ENCODE peak calls at places on chromosome 9, in seven cellular contexts. H is GM10248, W is pancreas, L is lower lobe of right lung, S is gastrocnemius medialis, P is transverse colon, M is uterus. X is an unnamed sample.

GRCh38 chr9:121230231-121230630 is 28.6 kb upstream of the RAB14 start:
- DNase-seq in H (no peak), W (no peak), L (no peak), S (no peak), P (no peak), M (no peak), X (no peak)

GRCh38 chr9:129363216-129363873 is 185.3 kb upstream of the IER5L start:
- DNase-seq in H (no peak), W (peak), L (no peak), S (no peak), P (no peak), M (no peak), X (no peak)

GRCh38 chr9:131046093-131046380 is 37.1 kb downstream of the LAMC3 start:
- DNase-seq in H (no peak), W (no peak), L (no peak), S (no peak), P (no peak), M (no peak), X (no peak)

GRCh38 chr9:34452568-34452967 is 5.8 kb downstream of the FAM219A start:
- DNase-seq in H (no peak), W (no peak), L (no peak), S (no peak), P (no peak), M (no peak), X (no peak)

GRCh38 chr9:3401556-3401955 is 124.2 kb downstream of the RFX3 start:
- DNase-seq in H (no peak), W (no peak), L (no peak), S (no peak), P (no peak), M (no peak), X (no peak)

GRCh38 chr9:135929656-135930445 is 22.5 kb upstream of the CAMSAP1 start:
- DNase-seq in H (no peak), W (no peak), L (no peak), S (no peak), P (no peak), M (no peak), X (no peak)

GRCh38 chr9:127608104-127608966 is 3.7 kb upstream of the STXBP1 start:
- DNase-seq in H (peak), W (peak), L (peak), S (peak), P (peak), M (peak), X (peak)

GRCh38 chr9:76451234-76451633 is 7.7 kb upstream of the GCNT1 start:
- DNase-seq in H (no peak), W (no peak), L (no peak), S (no peak), P (no peak), M (no peak), X (no peak)

GRCh38 chr9:13141629-13142028 is 137.9 kb downstream of the MPDZ start:
- DNase-seq in H (no peak), W (no peak), L (no peak), S (no peak), P (no peak), M (no peak), X (no peak)

GRCh38 chr9:128669786-128670185 is 13.1 kb upstream of the DYNC2I2 start:
- DNase-seq in H (no peak), W (no peak), L (no peak), S (no peak), P (no peak), M (no peak), X (no peak)

GRCh38 chr9:37801287-37801850 is 772 bp downstream of the DCAF10 start:
- DNase-seq in H (peak), W (no peak), L (peak), S (no peak), P (peak), M (peak), X (peak)

GRCh38 chr9:126023962-126024361 is 276.8 kb downstream of the PBX3 start:
- DNase-seq in H (no peak), W (no peak), L (no peak), S (no peak), P (no peak), M (no peak), X (no peak)

GRCh38 chr9:35645736-35646582 is 4.8 kb downstream of the SIT1 start:
- DNase-seq in H (peak), W (no peak), L (peak), S (no peak), P (peak), M (peak), X (no peak)

GRCh38 chr9:135336722-135337490 is 142.7 kb upstream of the PPP1R26 start:
- DNase-seq in H (no peak), W (no peak), L (peak), S (no peak), P (no peak), M (no peak), X (no peak)

DNA sequence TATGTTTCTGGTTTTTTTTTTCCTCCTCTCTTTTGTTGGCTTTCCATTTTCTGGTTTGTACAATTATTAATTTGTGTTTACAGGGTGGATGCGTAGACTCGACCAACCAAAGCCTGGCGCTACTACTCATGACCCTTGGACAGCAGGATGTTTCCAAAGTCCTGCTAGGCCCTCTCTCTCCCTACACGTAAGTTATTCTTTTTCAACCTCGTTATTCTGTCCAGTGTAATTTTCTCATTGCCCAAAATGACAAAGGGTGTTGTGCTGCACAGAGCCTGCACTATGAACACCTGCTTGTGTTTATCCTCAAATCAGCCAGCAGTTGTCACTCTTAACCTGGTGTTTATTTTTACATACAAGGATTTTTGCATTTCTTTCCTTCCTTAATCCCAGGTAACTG is 56.6 kb downstream of the RCL1 start:
- DNase-seq in H (no peak), W (no peak), L (no peak), S (no peak), P (no peak), M (no peak), X (no peak)
- TF ChIP-seq CTCF in H (peak), W (no peak), L (no peak), S (no peak), P (peak), M (no peak), X (no peak)

DNA sequence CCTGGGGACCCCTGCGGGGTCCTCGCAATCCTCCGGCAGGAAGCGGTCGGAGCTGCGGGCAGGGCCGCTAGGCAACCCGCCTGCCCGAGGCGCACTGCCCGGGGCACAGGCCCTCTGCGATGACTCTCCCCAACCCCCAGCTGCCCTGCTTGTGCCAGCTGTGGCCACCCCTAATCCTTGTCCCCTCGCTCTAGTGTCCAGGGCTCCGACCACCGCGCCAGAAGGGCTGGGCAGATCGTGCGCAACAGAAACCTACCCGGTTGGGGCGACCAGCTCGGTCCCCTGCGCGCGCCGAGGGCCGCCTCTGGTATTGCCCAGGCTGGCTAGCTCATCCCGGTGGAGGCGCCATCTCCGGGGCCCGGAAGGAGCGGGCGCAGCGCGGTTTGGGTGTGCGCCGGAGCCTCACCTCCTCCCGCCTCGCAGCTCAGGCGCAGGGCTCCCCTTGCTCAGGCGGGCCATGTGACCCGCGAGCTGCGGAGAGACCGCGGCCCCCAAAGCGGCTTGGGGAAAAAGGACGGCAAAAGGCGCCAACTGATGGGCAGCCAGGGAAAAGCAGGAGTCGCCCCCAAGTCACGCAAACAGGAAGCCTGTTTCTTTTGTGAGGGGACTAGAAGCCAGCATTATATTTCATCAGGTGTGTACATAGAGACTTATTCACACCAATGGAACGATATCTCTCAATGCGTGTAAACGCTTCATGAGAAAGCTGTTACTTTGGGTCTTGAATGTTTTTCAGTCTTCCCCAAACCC is 46.8 kb upstream of the RNF20 start:
- DNase-seq in H (no peak), W (peak), L (peak), S (no peak), P (peak), M (peak), X (no peak)
- TF ChIP-seq CTCF in H (no peak), W (no peak), L (no peak), S (no peak), P (peak), M (no peak), X (no peak)

GRCh38 chr9:69758001-69758730 is 1.6 kb downstream of the PTAR1 start:
- DNase-seq in H (no peak), W (no peak), L (no peak), S (no peak), P (no peak), M (no peak), X (peak)

GRCh38 chr9:69762527-69762926 is 2.7 kb upstream of the PTAR1 start:
- DNase-seq in H (no peak), W (no peak), L (no peak), S (no peak), P (no peak), M (no peak), X (no peak)

GRCh38 chr9:69760278-69760610 is 433 bp upstream of the PTAR1 start:
- DNase-seq in H (no peak), W (no peak), L (no peak), S (no peak), P (no peak), M (no peak), X (no peak)

GRCh38 chr9:69758981-69759477 is 782 bp downstream of the PTAR1 start:
- DNase-seq in H (no peak), W (no peak), L (no peak), S (no peak), P (no peak), M (no peak), X (peak)

DNA sequence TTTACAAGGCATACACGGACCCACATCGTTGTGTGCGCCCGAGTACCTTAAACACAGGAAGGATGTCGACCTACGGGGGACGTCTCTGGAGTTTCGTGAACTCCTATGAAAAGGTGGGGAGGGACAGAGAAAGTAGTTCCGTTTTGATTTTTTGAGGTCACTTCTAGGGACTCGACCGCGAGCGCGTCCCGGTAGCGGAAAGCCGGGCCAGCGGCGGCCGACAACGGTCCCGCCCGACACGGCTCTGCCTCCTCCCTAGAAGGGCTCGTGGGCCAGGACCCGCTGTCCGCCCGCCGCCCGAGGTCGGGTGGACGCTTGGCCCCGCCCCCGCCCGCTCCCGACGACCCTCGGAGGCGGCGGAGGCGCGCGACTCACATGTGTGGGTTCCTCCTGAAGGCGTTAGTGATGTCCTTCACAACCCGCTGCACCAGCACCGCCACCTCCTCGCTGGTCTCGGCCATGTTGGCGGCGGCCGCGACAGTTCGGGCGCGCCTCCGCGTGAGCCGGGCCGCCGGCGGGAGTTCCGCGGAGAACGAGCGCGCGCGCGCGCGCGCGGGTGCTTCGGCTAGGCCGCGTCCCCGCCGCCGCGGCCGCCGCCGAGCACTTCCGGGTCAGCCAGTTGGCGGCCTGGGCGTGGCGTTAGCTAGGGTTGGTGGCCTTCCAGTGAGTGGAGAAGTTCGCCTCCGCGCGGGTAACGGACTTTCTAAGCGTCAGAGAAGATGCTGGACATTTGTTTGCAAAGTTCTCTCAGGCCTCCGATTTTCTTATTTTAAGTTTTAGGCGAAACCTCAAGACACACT is at the start of gene PTAR1:
- DNase-seq in H (peak), W (peak), L (peak), S (peak), P (peak), M (peak), X (peak)
- TF ChIP-seq CTCF in H (no peak), W (no peak), L (no peak), S (peak), P (no peak), M (peak), X (no peak)

GRCh38 chr9:21081451-21081850 is 3.7 kb upstream of the IFNB1 start:
- DNase-seq in H (no peak), W (no peak), L (no peak), S (no peak), P (no peak), M (no peak), X (no peak)
- TF ChIP-seq CTCF in H (no peak), W (no peak), L (no peak), S (no peak), P (no peak), M (no peak), X (no peak)

GRCh38 chr9:16921855-16922254 is 51.4 kb upstream of the BNC2 start:
- DNase-seq in H (no peak), W (no peak), L (no peak), S (no peak), P (no peak), M (no peak), X (no peak)
- TF ChIP-seq CTCF in H (no peak), W (no peak), L (no peak), S (no peak), P (no peak), M (no peak), X (no peak)